ENCODE peak calls at places on chromosomes 3 and 15, in four cellular contexts. Q, A, B and W are unnamed samples.

GRCh38 chr3:42317137-42317536 is 51.2 kb upstream of the CCK start:
- DNase-seq in A (no peak), B (no peak), Q (no peak), W (no peak)

GRCh38 chr15:98241032-98241554 is 280.6 kb downstream of the ARRDC4 start:
- DNase-seq in B (no peak), Q (no peak), A (no peak), W (no peak)

GRCh38 chr3:194505791-194506415 is 19.1 kb upstream of the ATP13A3 start:
- DNase-seq in B (no peak), A (no peak), Q (no peak), W (no peak)

GRCh38 chr15:29821416-29822099 is 710 bp downstream of the TJP1 start:
- DNase-seq in Q (peak; percentile 80), A (peak; percentile 79), B (peak; percentile 67), W (peak; percentile 86)

GRCh38 chr15:27627623-27628022 is 471.5 kb downstream of the OCA2 start:
- DNase-seq in Q (no peak), B (no peak), A (no peak), W (no peak)

GRCh38 chr3:56157693-56158092 is 310.6 kb downstream of the ERC2 start:
- DNase-seq in B (no peak), A (no peak), Q (no peak), W (no peak)

GRCh38 chr3:123755085-123755484 is 129.0 kb downstream of the MYLK start:
- DNase-seq in B (no peak), A (peak; percentile 31), Q (no peak), W (no peak)

GRCh38 chr3:13494463-13495350 is 14.6 kb downstream of the HDAC11 start:
- DNase-seq in Q (peak; percentile 54), B (peak; percentile 64), A (no peak), W (peak; percentile 57)

GRCh38 chr15:81189583-81190283 is 6.9 kb upstream of the IL16 start:
- DNase-seq in Q (no peak), B (no peak), A (peak; percentile 34), W (no peak)

GRCh38 chr3:4829031-4829394 is 150.2 kb upstream of the BHLHE40 start:
- DNase-seq in A (no peak), Q (no peak), B (no peak), W (no peak)
- TF ChIP-seq TEAD4 in A (no peak), Q (no peak), B (no peak), W (no peak)

GRCh38 chr3:197023998-197024651 is 5.5 kb downstream of the MELTF start:
- DNase-seq in A (no peak), Q (no peak), B (no peak), W (no peak)
- TF ChIP-seq TEAD4 in A (no peak), Q (no peak), B (no peak), W (no peak)

DNA sequence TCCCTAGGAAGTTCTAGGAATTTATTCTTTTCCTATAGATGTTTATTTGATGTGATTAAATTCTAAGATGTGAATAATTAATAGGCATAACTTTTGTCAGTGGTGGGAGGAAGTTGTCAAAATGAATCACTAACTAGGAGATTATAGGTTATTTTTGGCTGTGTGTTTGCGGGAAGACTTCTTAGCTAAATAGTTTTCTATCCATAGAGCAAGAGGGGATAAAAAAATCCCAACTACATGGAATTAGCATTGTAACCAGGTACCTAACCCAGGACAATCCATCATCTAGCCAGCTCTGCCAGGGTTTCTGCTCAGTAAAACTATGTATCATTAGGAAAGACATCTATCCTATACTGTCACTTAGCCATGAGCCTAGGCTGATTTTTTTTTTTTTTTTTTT is 23.9 kb downstream of the SLC30A4 start:
- DNase-seq in B (no peak), Q (no peak), A (no peak), W (no peak)
- TF ChIP-seq TEAD4 in B (no peak), Q (no peak), A (no peak), W (no peak)

DNA sequence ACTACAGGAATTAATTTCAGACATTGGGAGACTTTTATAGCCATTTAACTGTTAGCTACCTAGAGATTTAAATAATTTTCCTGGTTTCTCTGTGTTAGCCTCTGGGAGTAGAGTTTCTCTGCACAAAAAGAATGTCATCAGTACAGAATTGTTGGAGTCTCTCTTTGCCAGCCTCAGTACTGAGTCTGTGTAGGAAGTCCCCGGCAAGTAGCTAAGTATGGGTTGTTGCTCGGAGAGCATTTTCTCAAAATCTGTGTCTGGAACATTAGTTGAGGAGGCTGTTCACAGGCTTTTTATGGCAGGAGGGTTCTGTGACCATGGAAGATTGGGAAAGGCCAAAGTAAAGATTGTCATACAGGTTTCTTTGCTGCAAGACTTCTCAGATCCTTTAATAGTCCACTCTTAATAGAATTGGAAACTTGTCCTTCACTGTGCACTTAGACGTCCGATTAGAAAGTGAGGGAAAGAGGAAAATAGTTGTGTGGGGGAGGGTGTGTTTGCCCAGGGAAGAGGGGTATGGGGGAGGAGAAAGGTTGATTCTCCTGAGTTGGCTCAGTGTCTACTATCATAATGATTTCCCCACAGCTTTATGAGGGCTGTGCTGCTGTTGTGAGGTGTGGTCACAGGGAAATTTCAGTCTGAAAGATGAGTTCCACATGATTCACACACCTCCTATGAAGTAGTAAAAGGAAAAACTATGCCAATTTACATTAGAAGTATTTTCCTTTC is 207.1 kb downstream of the PTPRG start:
- DNase-seq in A (no peak), Q (no peak), B (no peak), W (no peak)
- TF ChIP-seq TEAD4 in A (no peak), Q (no peak), B (no peak), W (no peak)

GRCh38 chr3:100268986-100269385 is 8.2 kb downstream of the TBC1D23 start:
- DNase-seq in Q (no peak), B (no peak), A (no peak), W (no peak)
- TF ChIP-seq TEAD4 in Q (no peak), B (no peak), A (no peak), W (no peak)

GRCh38 chr3:46898321-46899150 is 21.0 kb downstream of the PTH1R start:
- DNase-seq in Q (no peak), B (no peak), A (peak; percentile 72), W (peak; percentile 54)

GRCh38 chr3:46901061-46901460 is 23.5 kb downstream of the PTH1R start:
- DNase-seq in A (no peak), Q (peak; percentile 12), B (no peak), W (no peak)

GRCh38 chr3:46900356-46900755 is 22.8 kb downstream of the PTH1R start:
- DNase-seq in A (no peak), B (no peak), Q (no peak), W (no peak)

GRCh38 chr3:46899151-46900006 is 21.9 kb downstream of the PTH1R start:
- DNase-seq in A (no peak), B (no peak), Q (no peak), W (no peak)

GRCh38 chr3:46900007-46900292 is 22.4 kb downstream of the PTH1R start:
- DNase-seq in Q (peak; percentile 79), B (no peak), A (no peak), W (no peak)
- TF ChIP-seq TEAD4 in Q (no peak), B (no peak), A (no peak), W (no peak)